ENCODE peak calls at places on chromosomes 1 and 21, in five cellular contexts. L, Z, E, A and Q are unnamed samples.

GRCh38 chr1:6985528-6986276 is 200.4 kb downstream of the CAMTA1 start:
- DNase-seq in A (no peak), L (no peak), E (no peak), Z (no peak), Q (no peak)

GRCh38 chr1:17605582-17606344 is 66.3 kb downstream of the ARHGEF10L start:
- DNase-seq in Z (no peak), L (no peak), A (peak; percentile 16), E (peak; percentile 60), Q (no peak)

GRCh38 chr1:172653015-172653709 is 5.7 kb upstream of the FASLG start:
- DNase-seq in A (peak; percentile 61), E (no peak), Z (no peak), L (peak; percentile 61), Q (no peak)

GRCh38 chr1:84598846-84599741 is 24.9 kb upstream of the CTBS start:
- DNase-seq in Z (no peak), L (peak; percentile 87), E (no peak), A (peak; percentile 80), Q (no peak)

GRCh38 chr1:54300395-54300794 is 100.4 kb downstream of the MRPL37 start:
- DNase-seq in Z (no peak), L (no peak), A (no peak), E (no peak), Q (no peak)

GRCh38 chr1:196181594-196181878 is 426.7 kb downstream of the KCNT2 start:
- DNase-seq in L (no peak), Z (no peak), E (no peak), A (no peak), Q (no peak)

GRCh38 chr21:36589352-36589971 is 109.5 kb upstream of the SIM2 start:
- DNase-seq in E (peak; percentile 56), A (peak; percentile 37), L (peak; percentile 64), Z (peak; percentile 32), Q (no peak)

GRCh38 chr1:155940993-155941844 is at the start of gene RXFP4:
- DNase-seq in L (no peak), A (no peak), E (peak; percentile 46), Z (no peak), Q (peak; percentile 77)

GRCh38 chr1:38129971-38130370 is 83.4 kb upstream of the POU3F1 start:
- DNase-seq in A (no peak), E (no peak), Z (no peak), L (peak; percentile 51), Q (no peak)

GRCh38 chr21:28742527-28742926 is 250.2 kb downstream of the LTN1 start:
- DNase-seq in L (no peak), E (no peak), A (peak; percentile 78), Z (no peak), Q (no peak)

GRCh38 chr1:13228343-13228781 is 2.4 kb upstream of the PRAMEF18 start:
- DNase-seq in L (peak; percentile 23), Z (no peak), E (no peak), A (no peak), Q (no peak)